ENCODE peak calls at places on chromosomes 6 and 20, in seven cellular contexts. V, F, K, O, L, Y and Z are unnamed samples.

GRCh38 chr20:1817577-1818211 is 77.5 kb upstream of the SIRPA start:
- DNase-seq in V (no peak), F (no peak), K (no peak), O (no peak), L (no peak), Y (no peak), Z (no peak)

GRCh38 chr20:49320460-49320859 is 42.6 kb upstream of the ZNFX1 start:
- DNase-seq in V (peak; percentile 78), F (peak; percentile 50), K (peak; percentile 55), O (peak; percentile 27), L (peak; percentile 47), Y (no peak), Z (peak; percentile 38)

GRCh38 chr20:45725134-45725533 is 3.0 kb downstream of the SPINT4 start:
- DNase-seq in V (no peak), F (no peak), K (no peak), O (no peak), L (peak; percentile 96), Y (no peak), Z (no peak)

GRCh38 chr20:51417745-51418529 is 124.6 kb downstream of the NFATC2 start:
- DNase-seq in V (no peak), F (no peak), K (no peak), O (no peak), L (no peak), Y (no peak), Z (no peak)

GRCh38 chr20:51154708-51155690 is 132.1 kb upstream of the KCNG1 start:
- DNase-seq in V (no peak), F (no peak), K (no peak), O (no peak), L (no peak), Y (no peak), Z (no peak)

GRCh38 chr20:61131944-61132343 is 120.1 kb upstream of the CDH4 start:
- DNase-seq in V (no peak), F (no peak), K (no peak), O (no peak), L (no peak), Y (no peak), Z (no peak)

GRCh38 chr6:25953733-25954132 is 8.9 kb upstream of the TRIM38 start:
- DNase-seq in V (no peak), F (no peak), K (no peak), O (no peak), L (no peak), Y (no peak), Z (no peak)

GRCh38 chr6:152309648-152310047 is 327.5 kb downstream of the SYNE1 start:
- DNase-seq in V (no peak), F (no peak), K (no peak), O (no peak), L (no peak), Y (no peak), Z (no peak)

GRCh38 chr6:24257282-24257681 is 100.6 kb downstream of the DCDC2 start:
- DNase-seq in V (peak; percentile 7), F (peak; percentile 13), K (no peak), O (no peak), L (peak; percentile 42), Y (no peak), Z (no peak)

GRCh38 chr20:13325033-13325432 is 104.0 kb downstream of the ISM1 start:
- DNase-seq in V (peak; percentile 75), F (peak; percentile 18), K (peak; percentile 74), O (peak; percentile 14), L (peak; percentile 74), Y (no peak), Z (peak; percentile 16)

GRCh38 chr6:16676978-16677377 is 84.3 kb downstream of the ATXN1 start:
- DNase-seq in V (peak; percentile 75), F (peak; percentile 66), K (no peak), O (no peak), L (peak; percentile 31), Y (no peak), Z (peak; percentile 64)

GRCh38 chr6:147000545-147001488 is 203.4 kb upstream of the STXBP5 start:
- DNase-seq in V (no peak), F (no peak), K (no peak), O (peak; percentile 27), L (no peak), Y (no peak), Z (peak; percentile 79)

GRCh38 chr6:45222380-45222779 is 105.8 kb upstream of the RUNX2 start:
- DNase-seq in V (no peak), F (no peak), K (no peak), O (no peak), L (no peak), Y (no peak), Z (no peak)

GRCh38 chr6:42374027-42374669 is 77.6 kb downstream of the TRERF1 start:
- DNase-seq in V (no peak), F (no peak), K (no peak), O (no peak), L (no peak), Y (no peak), Z (no peak)

GRCh38 chr6:25034477-25034876 is 98.7 kb upstream of the RIPOR2 start:
- DNase-seq in V (no peak), F (no peak), K (no peak), O (no peak), L (no peak), Y (no peak), Z (no peak)

GRCh38 chr6:32442243-32442667 is 2.6 kb downstream of the HLA-DRA start:
- DNase-seq in V (no peak), F (no peak), K (no peak), O (no peak), L (no peak), Y (no peak), Z (no peak)

GRCh38 chr20:51500311-51500710 is 42.2 kb downstream of the NFATC2 start:
- DNase-seq in V (no peak), F (no peak), K (no peak), O (peak; percentile 60), L (no peak), Y (peak; percentile 37), Z (no peak)

GRCh38 chr20:7776148-7776547 is 164.1 kb downstream of the HAO1 start:
- DNase-seq in V (no peak), F (no peak), K (no peak), O (no peak), L (no peak), Y (no peak), Z (no peak)

GRCh38 chr6:122878809-122879208 is 89.8 kb downstream of the SMPDL3A start:
- DNase-seq in V (no peak), F (no peak), K (no peak), O (no peak), L (no peak), Y (no peak), Z (no peak)

DNA sequence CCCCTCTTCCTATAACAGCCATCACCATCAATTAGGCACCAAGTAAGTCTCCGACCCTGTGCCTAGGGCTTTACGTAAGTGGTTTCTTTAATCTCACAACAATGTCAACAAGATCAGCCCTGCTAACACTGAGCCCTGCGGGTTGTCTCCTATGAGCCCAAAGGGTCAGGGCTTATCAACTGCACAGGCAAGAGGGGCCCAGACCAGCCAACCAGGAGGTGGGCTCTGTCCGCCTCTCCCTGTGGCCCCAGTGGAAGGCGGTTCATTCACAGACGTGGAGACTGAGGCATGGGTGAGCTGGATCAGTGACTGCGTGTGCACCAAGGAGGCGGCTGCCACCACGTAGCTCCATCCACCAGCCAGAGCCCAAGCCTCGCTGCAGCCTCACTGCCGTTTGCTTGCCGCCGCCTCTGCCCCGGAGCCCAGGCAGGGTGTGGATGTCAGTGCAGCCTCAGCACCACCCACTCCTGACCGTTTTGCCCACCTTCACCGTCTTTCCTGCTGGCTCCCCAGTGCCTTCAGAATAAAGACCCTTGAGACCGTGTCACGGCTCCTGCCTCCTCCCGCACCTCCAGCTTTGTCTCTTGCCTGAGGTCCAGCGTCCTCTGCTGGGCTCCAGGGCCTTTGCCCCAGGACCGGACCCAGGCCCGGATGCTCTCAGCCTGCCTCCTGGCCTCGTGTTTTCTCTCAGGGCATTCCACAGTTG is 78.7 kb downstream of the DLL1 start:
- DNase-seq in V (no peak), F (no peak), K (no peak), O (no peak), L (no peak), Y (no peak), Z (no peak)
- TF ChIP-seq CTCF in V (no peak), F (no peak), K (peak; percentile 41), O (no peak), L (no peak), Y (no peak), Z (no peak)

GRCh38 chr20:57795977-57796560 is 86.3 kb upstream of the PMEPA1 start:
- DNase-seq in V (no peak), F (no peak), K (no peak), O (no peak), L (no peak), Y (no peak), Z (no peak)

GRCh38 chr20:57795347-57795697 is 85.5 kb upstream of the PMEPA1 start:
- DNase-seq in V (peak; percentile 27), F (no peak), K (no peak), O (no peak), L (peak; percentile 39), Y (no peak), Z (peak; percentile 2)

GRCh38 chr20:57793421-57793820 is 83.6 kb upstream of the PMEPA1 start:
- DNase-seq in V (no peak), F (no peak), K (no peak), O (no peak), L (no peak), Y (no peak), Z (no peak)

GRCh38 chr20:57792386-57793095 is 82.7 kb upstream of the PMEPA1 start:
- DNase-seq in V (no peak), F (no peak), K (no peak), O (no peak), L (no peak), Y (no peak), Z (no peak)

DNA sequence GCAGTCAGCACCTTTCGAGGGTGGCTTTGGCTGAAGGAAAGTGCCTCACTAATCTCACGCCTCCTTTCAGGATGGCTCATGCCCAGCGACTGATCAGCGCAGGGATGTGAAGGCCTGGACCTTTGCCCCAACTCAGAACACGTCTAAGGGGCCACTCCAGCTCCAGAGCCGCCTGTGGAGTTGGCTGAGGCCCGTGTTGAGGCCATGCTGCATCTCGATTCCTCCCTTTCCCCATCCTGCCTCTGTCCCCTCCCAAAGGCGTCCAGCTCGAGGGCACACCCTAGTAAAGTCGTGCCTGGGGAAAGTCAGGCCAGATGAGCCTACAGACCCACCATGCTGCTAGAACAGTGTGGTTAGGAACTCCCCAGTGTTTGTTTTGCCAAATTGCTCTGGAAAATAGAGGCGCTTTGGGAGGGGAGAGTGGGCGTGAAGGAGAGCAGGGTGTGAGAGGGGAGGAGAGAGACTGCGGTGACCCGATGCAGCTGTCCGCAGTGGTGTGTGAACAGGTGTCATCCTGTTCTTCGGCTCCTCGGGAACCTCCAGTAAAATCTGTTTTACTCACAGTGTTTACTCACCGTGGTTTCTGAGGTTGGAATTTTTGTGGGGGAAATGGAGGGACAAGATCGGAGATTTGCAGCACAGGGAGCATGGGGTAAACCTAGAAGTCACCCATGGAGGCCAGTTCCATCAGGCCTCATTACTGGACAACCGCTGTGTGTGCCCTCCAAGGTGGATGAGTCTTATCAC is 85.0 kb upstream of the PMEPA1 start:
- DNase-seq in V (no peak), F (no peak), K (no peak), O (no peak), L (no peak), Y (no peak), Z (peak; percentile 3)
- TF ChIP-seq CEBPB in V (no peak), F (no peak), K (no peak), O (no peak), L (no peak), Y (no peak), Z (no peak)

GRCh38 chr6:79234150-79235022 is at the start of gene HMGN3:
- DNase-seq in V (peak; percentile 89), F (peak; percentile 87), K (peak; percentile 89), O (peak; percentile 85), L (peak; percentile 85), Y (peak; percentile 79), Z (peak; percentile 91)
- TF ChIP-seq CTCF in V (no peak), F (peak; percentile 2), K (peak; percentile 9), O (peak; percentile 6), L (peak; percentile 38), Y (peak; percentile 13), Z (peak; percentile 9)

GRCh38 chr6:7147051-7147671 is 39.4 kb downstream of the RREB1 start:
- DNase-seq in V (no peak), F (no peak), K (no peak), O (no peak), L (no peak), Y (no peak), Z (no peak)
- TF ChIP-seq CEBPB in V (no peak), F (no peak), K (no peak), O (no peak), L (no peak), Y (no peak), Z (no peak)